ENCODE peak calls at places on chromosome 20, in eight cellular contexts. E is heart right ventricle; K is lower lobe of right lung; Z is CD4-positive, CD25-positive, alpha-beta regulatory T cell; U is tibial nerve; A is A549; J is transverse colon; C is SK-N-SH. V is an unnamed sample.

GRCh38 chr20:2820084-2820895 is 4.1 kb downstream of the TMEM239 start:
- DNase-seq in A (no peak), J (no peak), Z (no peak), E (peak; percentile 23), C (no peak), K (no peak), U (no peak), V (no peak)

GRCh38 chr20:32075534-32075933 is 23.5 kb downstream of the HCK start:
- DNase-seq in E (no peak), K (no peak), U (no peak), Z (no peak), A (no peak), C (no peak), J (no peak), V (no peak)

GRCh38 chr20:717271-717670 is 41.7 kb upstream of the SCRT2 start:
- DNase-seq in C (no peak), A (no peak), Z (no peak), U (no peak), E (no peak), K (no peak), J (no peak), V (no peak)

GRCh38 chr20:36399147-36399968 is 93.2 kb downstream of the DLGAP4 start:
- DNase-seq in K (no peak), C (peak; percentile 81), A (peak; percentile 75), U (peak; percentile 7), Z (no peak), E (no peak), J (peak; percentile 38), V (no peak)

GRCh38 chr20:40497781-40498691 is 191.0 kb downstream of the MAFB start:
- DNase-seq in U (peak; percentile 45), Z (no peak), C (no peak), J (peak; percentile 10), A (no peak), K (peak; percentile 89), E (peak; percentile 27), V (peak; percentile 82)

GRCh38 chr20:41540916-41541315 is 77.3 kb downstream of the CHD6 start:
- DNase-seq in U (no peak), A (no peak), K (no peak), C (peak; percentile 27), E (no peak), Z (no peak), J (no peak), V (no peak)

GRCh38 chr20:3659492-3660261 is 3.5 kb downstream of the GFRA4 start:
- DNase-seq in K (no peak), U (no peak), C (peak; percentile 61), E (no peak), J (no peak), A (no peak), Z (no peak), V (no peak)

GRCh38 chr20:30484749-30485070 is 772.8 kb upstream of the DEFB115 start:
- DNase-seq in A (no peak), E (no peak), U (no peak), Z (no peak), K (no peak), C (peak; percentile 5), J (no peak), V (no peak)

GRCh38 chr20:38201356-38201755 is 36.3 kb upstream of the TGM2 start:
- DNase-seq in U (no peak), E (no peak), Z (no peak), C (no peak), J (no peak), K (peak; percentile 62), A (peak; percentile 61), V (peak; percentile 81)

GRCh38 chr20:9996944-9997343 is 37.8 kb upstream of the ANKEF1 start:
- DNase-seq in Z (no peak), J (no peak), C (no peak), A (no peak), U (no peak), E (no peak), K (no peak), V (no peak)

GRCh38 chr20:20017852-20018245 is 687 bp downstream of the NAA20 start:
- DNase-seq in J (no peak), K (no peak), A (peak; percentile 18), U (no peak), C (no peak), Z (peak; percentile 5), E (no peak), V (no peak)

GRCh38 chr20:10558635-10559187 is 115.1 kb downstream of the JAG1 start:
- DNase-seq in C (no peak), U (no peak), Z (peak; percentile 10), K (no peak), A (peak; percentile 44), E (no peak), J (no peak), V (no peak)

GRCh38 chr20:4886771-4887527 is 114.4 kb downstream of the SLC23A2 start:
- DNase-seq in U (no peak), E (no peak), K (no peak), C (peak; percentile 35), J (no peak), Z (no peak), A (no peak), V (no peak)

GRCh38 chr20:858011-858410 is 24.5 kb downstream of the FAM110A start:
- DNase-seq in A (no peak), J (no peak), E (no peak), K (no peak), C (no peak), Z (no peak), U (no peak), V (no peak)

GRCh38 chr20:44187054-44187762 is at the start of gene JPH2:
- DNase-seq in Z (no peak), C (peak; percentile 64), J (peak; percentile 56), U (no peak), A (peak; percentile 60), E (peak; percentile 71), K (peak; percentile 45), V (peak; percentile 84)

GRCh38 chr20:32285621-32286334 is 8.3 kb downstream of the KIF3B start:
- DNase-seq in A (peak; percentile 25), U (no peak), J (peak; percentile 40), E (no peak), K (no peak), C (no peak), Z (peak; percentile 41), V (no peak)

GRCh38 chr20:57092112-57092899 is 174.1 kb downstream of the BMP7 start:
- DNase-seq in K (peak; percentile 69), J (peak; percentile 51), A (peak; percentile 66), U (peak; percentile 33), C (peak; percentile 88), E (peak; percentile 65), Z (peak; percentile 33), V (peak; percentile 83)

GRCh38 chr20:63215101-63216040 is 560 bp downstream of the YTHDF1 start:
- DNase-seq in A (peak; percentile 68), C (peak; percentile 81), U (no peak), K (no peak), J (peak; percentile 23), Z (peak; percentile 9), E (no peak), V (no peak)
- H3K4me1 ChIP-seq in A (peaks cover 46% of the 10 kb centered on the region), C (peaks cover 21% of the 10 kb centered on the region), U (peaks cover 16% of the 10 kb centered on the region), K (peaks cover 48% of the 10 kb centered on the region), J (peaks cover 11% of the 10 kb centered on the region), Z (peaks cover 35% of the 10 kb centered on the region), E (peaks cover 49% of the 10 kb centered on the region), V (no peaks in the 10 kb centered on the region)

GRCh38 chr20:14820771-14821170 is 483.4 kb upstream of the FLRT3 start:
- DNase-seq in A (peak; percentile 14), K (no peak), Z (no peak), C (no peak), J (no peak), E (no peak), U (no peak), V (no peak)

GRCh38 chr20:14817121-14817520 is 479.7 kb upstream of the FLRT3 start:
- DNase-seq in Z (no peak), U (no peak), C (no peak), K (no peak), A (no peak), J (no peak), E (no peak), V (no peak)

GRCh38 chr20:14821251-14821650 is 483.8 kb upstream of the FLRT3 start:
- DNase-seq in A (no peak), J (no peak), E (no peak), Z (no peak), U (no peak), C (no peak), K (no peak), V (no peak)

GRCh38 chr20:14816471-14816870 is 479.1 kb upstream of the FLRT3 start:
- DNase-seq in Z (no peak), U (no peak), E (no peak), J (no peak), K (no peak), A (no peak), C (no peak), V (no peak)
- H3K9me3 ChIP-seq in Z (peaks cover 5% of the 10 kb centered on the region), U (no peaks in the 10 kb centered on the region), E (no peaks in the 10 kb centered on the region), J (no peaks in the 10 kb centered on the region), K (no peaks in the 10 kb centered on the region), A (peaks cover 6% of the 10 kb centered on the region), C (no peaks in the 10 kb centered on the region), V (peaks cover 2% of the 10 kb centered on the region)

DNA sequence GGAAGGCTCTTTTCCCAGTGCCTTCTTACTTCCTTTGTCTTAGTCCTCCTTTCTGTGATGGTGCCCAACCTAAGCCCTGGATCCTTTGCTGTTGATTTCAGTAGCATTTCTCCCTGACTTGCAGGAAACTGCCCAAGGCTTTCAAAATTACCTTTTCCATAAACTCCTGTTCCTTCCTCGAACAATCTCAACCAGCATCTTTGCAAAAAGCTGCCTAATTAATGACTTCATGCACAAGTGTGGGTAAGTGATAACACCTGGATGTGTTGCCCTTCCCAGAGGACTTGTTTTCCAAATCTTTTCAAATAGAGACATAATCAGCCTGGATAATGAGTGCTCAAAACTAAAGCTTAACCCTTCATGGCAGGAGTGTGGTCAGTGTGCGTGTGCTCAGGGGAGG is 117.9 kb downstream of the PCSK2 start:
- DNase-seq in J (no peak), K (no peak), Z (no peak), A (no peak), U (no peak), E (no peak), C (no peak), V (no peak)
- H3K27ac ChIP-seq in J (no peak overlapping the region), K (no peak overlapping the region), Z (no peak overlapping the region), A (no peak overlapping the region), U (no peak overlapping the region), E (no peak overlapping the region), C (no peak overlapping the region), V (no peak overlapping the region)

GRCh38 chr20:11920083-11920482 is 2.4 kb downstream of the BTBD3 start:
- DNase-seq in Z (no peak), A (no peak), U (no peak), E (no peak), C (no peak), K (no peak), J (no peak), V (no peak)

GRCh38 chr20:11918280-11918952 is 723 bp downstream of the BTBD3 start:
- DNase-seq in U (no peak), Z (no peak), A (no peak), E (no peak), C (no peak), J (no peak), K (no peak), V (no peak)

GRCh38 chr20:11917663-11918062 is at the start of gene BTBD3:
- DNase-seq in E (peak; percentile 37), J (peak; percentile 68), C (peak; percentile 39), K (peak; percentile 43), A (no peak), Z (no peak), U (no peak), V (no peak)

GRCh38 chr20:11919571-11919970 is 1.9 kb downstream of the BTBD3 start:
- DNase-seq in U (no peak), C (no peak), E (no peak), A (no peak), J (no peak), Z (no peak), K (no peak), V (no peak)

GRCh38 chr20:11919046-11919445 is 1.4 kb downstream of the BTBD3 start:
- DNase-seq in C (no peak), U (no peak), K (no peak), A (no peak), J (no peak), Z (no peak), E (peak; percentile 24), V (no peak)
- H3K4me1 ChIP-seq in C (peaks cover 13% of the 10 kb centered on the region), U (peaks cover 4% of the 10 kb centered on the region), K (peaks cover 28% of the 10 kb centered on the region), A (no peaks in the 10 kb centered on the region), J (peaks cover 4% of the 10 kb centered on the region), Z (no peaks in the 10 kb centered on the region), E (peaks cover 86% of the 10 kb centered on the region), V (no peaks in the 10 kb centered on the region)